ENCODE peak calls at places on chromosomes 7 and 10, in seven cellular contexts. H is IMR-90, N is psoas muscle, K is GM23248, U is ovary, T is upper lobe of right lung, O is fibroblast of lung. X is an unnamed sample. For H3K4me1 and H3K27me3, the result is how much of the 10 kb centered on the place peaks cover.

GRCh38 chr10:120685136-120685535 is 166.0 kb upstream of the WDR11 start:
- DNase-seq in T (no peak), O (no peak), H (no peak), N (no peak), U (no peak), K (no peak), X (no peak)

GRCh38 chr7:24781106-24781505 is 23.8 kb upstream of the GSDME start:
- DNase-seq in O (no peak), U (no peak), N (no peak), H (no peak), T (no peak), K (no peak), X (no peak)

GRCh38 chr7:106629521-106629920 is 31.4 kb downstream of the CCDC71L start:
- DNase-seq in H (peak), K (peak), N (no peak), T (no peak), O (peak), U (no peak), X (no peak)

GRCh38 chr10:100006241-100006886 is 3.4 kb downstream of the DNMBP start:
- DNase-seq in O (peak), K (peak), H (peak), T (no peak), N (no peak), U (no peak), X (peak)

GRCh38 chr10:53453196-53453595 is 680.6 kb upstream of the MBL2 start:
- DNase-seq in U (no peak), K (no peak), T (no peak), O (no peak), H (no peak), N (no peak), X (no peak)

GRCh38 chr7:12979181-12979580 is 291.7 kb downstream of the ARL4A start:
- DNase-seq in N (no peak), K (no peak), H (no peak), T (no peak), U (no peak), O (no peak), X (no peak)

GRCh38 chr10:62584216-62584615 is 210.0 kb downstream of the ZNF365 start:
- DNase-seq in U (no peak), K (peak), T (no peak), H (peak), N (no peak), O (peak), X (no peak)

GRCh38 chr10:44253769-44254462 is 131.0 kb downstream of the CXCL12 start:
- DNase-seq in T (peak), N (peak), H (peak), K (peak), U (peak), O (peak), X (peak)

GRCh38 chr7:30594055-30594539 is 581 bp upstream of the GARS1 start:
- DNase-seq in H (peak), U (peak), T (peak), O (peak), N (peak), K (peak), X (no peak)

GRCh38 chr10:118811675-118812392 is 57.1 kb upstream of the CACUL1 start:
- DNase-seq in K (no peak), O (no peak), U (no peak), H (no peak), T (peak), N (no peak), X (no peak)

DNA sequence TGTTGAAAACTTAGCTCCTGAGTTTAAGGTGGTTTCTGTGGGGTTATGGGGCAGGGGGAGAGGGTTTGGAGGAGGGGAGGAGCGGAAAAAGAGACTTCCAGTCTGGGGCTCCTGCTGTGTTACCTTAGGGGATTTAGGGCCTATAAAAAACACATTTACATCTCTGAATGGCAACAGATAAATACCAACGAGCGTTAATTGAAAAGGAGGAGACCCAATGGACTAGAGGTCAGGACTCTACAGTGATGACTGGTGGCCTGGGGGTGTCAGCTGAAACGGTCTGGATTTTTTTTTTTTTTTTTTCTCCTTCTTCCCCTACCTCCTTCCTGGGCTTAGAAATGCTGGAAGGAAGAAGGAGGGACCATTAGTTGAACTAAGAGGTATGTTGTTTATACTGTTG is 47.4 kb downstream of the AUTS2 start:
- DNase-seq in U (no peak), T (no peak), N (no peak), O (no peak), K (no peak), H (no peak), X (no peak)
- H3K4me1 ChIP-seq in U (under half), T (under half), N (under half), O (under half), K (under half), H (under half), X (under half)

GRCh38 chr7:151247016-151247580 is 1.4 kb downstream of the SMARCD3 start:
- DNase-seq in H (no peak), O (no peak), K (no peak), U (no peak), N (peak), T (no peak), X (no peak)
- H3K27me3 ChIP-seq in H (under half), O (under half), K (under half), U (under half), N (under half), T (under half), X (under half)

DNA sequence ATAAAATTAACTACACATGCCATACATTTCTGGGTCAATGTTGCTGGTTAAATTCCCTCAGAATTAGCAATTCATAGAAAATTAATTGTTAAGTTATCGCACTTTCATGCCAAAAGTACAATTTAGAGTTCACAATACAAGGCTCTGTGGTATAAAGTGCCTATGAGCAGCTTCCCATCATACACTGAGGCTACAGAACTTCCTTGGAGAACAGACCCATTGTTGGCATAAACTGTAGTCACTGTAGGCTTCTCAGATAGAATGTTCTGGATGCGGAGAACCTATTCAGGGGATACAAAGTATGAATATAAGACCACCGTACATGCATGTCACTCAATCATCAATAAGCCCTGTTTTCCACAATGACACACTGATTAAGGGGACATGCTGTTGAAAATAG is 9.0 kb upstream of the PON3 start:
- DNase-seq in H (no peak), K (no peak), T (no peak), O (no peak), U (no peak), N (no peak), X (no peak)
- H3K4me1 ChIP-seq in H (under half), K (under half), T (under half), O (under half), U (under half), N (under half), X (under half)

GRCh38 chr7:86280150-86280549 is 363.6 kb upstream of the GRM3 start:
- DNase-seq in O (no peak), K (no peak), N (no peak), U (no peak), T (no peak), H (no peak), X (no peak)
- H3K27me3 ChIP-seq in O (under half), K (under half), N (under half), U (under half), T (under half), H (under half), X (under half)

GRCh38 chr10:101772895-101773761 is 2.8 kb downstream of the FGF8 start:
- DNase-seq in N (no peak), H (no peak), T (peak), K (no peak), O (no peak), U (no peak), X (no peak)
- H3K4me1 ChIP-seq in N (under half), H (under half), T (under half), K (under half), O (under half), U (under half), X (under half)